ENCODE peak calls at places on chromosomes 12 and 14, in six cellular contexts. S is mesendoderm, H is IMR-90, Y is mesenchymal stem cell, J is H1, T is trophoblast cell. L is an unnamed sample. For H3K4me1, the result is how much of the 10 kb centered on the place peaks cover.

GRCh38 chr14:22315336-22315735 is 273.7 kb downstream of the DAD1 start:
- DNase-seq in T (no peak), J (no peak), H (no peak), S (no peak), Y (no peak), L (no peak)

GRCh38 chr14:103427485-103428443 is 42.5 kb downstream of the MARK3 start:
- DNase-seq in J (no peak), T (no peak), H (peak), S (peak), Y (peak), L (no peak)

GRCh38 chr14:89598548-89599186 is 181.6 kb upstream of the FOXN3 start:
- DNase-seq in J (no peak), H (peak), S (peak), Y (peak), T (no peak), L (no peak)

GRCh38 chr12:101670007-101670671 is 27.3 kb upstream of the CHPT1 start:
- DNase-seq in H (peak), S (peak), Y (peak), T (peak), J (no peak), L (peak)

GRCh38 chr12:12819752-12820311 is 6.7 kb downstream of the DDX47 start:
- DNase-seq in J (no peak), T (peak), Y (peak), H (peak), S (peak), L (no peak)

GRCh38 chr12:93080994-93081809 is 152.1 kb upstream of the EEA1 start:
- DNase-seq in J (peak), T (no peak), Y (peak), S (peak), H (peak), L (no peak)

GRCh38 chr14:51087024-51087423 is 7.9 kb downstream of the TRIM9 start:
- DNase-seq in J (no peak), H (no peak), Y (no peak), S (peak), T (no peak), L (no peak)

GRCh38 chr12:97560766-97561165 is 98.2 kb downstream of the RMST start:
- DNase-seq in T (no peak), S (no peak), Y (no peak), J (no peak), H (no peak), L (no peak)

GRCh38 chr14:69037790-69038448 is 58.8 kb upstream of the ACTN1 start:
- DNase-seq in S (peak), J (no peak), Y (peak), T (no peak), H (peak), L (no peak)

GRCh38 chr12:67522222-67522621 is 126.3 kb upstream of the DYRK2 start:
- DNase-seq in T (no peak), S (no peak), H (no peak), Y (no peak), J (no peak), L (no peak)

GRCh38 chr14:104404922-104405321 is 174.6 kb upstream of the C14orf180 start:
- DNase-seq in H (no peak), T (no peak), Y (no peak), J (no peak), S (peak), L (no peak)

GRCh38 chr12:67981236-67982164 is 7.7 kb upstream of the IFNG-AS1 start:
- DNase-seq in H (peak), J (no peak), T (peak), S (peak), Y (peak), L (no peak)

GRCh38 chr14:22397338-22397737 is 191.7 kb downstream of the DAD1 start:
- DNase-seq in J (no peak), Y (no peak), S (no peak), T (no peak), H (no peak), L (no peak)

GRCh38 chr12:3520168-3520567 is 29.2 kb downstream of the PRMT8 start:
- DNase-seq in J (no peak), T (no peak), S (no peak), Y (no peak), H (no peak), L (no peak)

GRCh38 chr12:97899529-97899928 is 436.9 kb downstream of the RMST start:
- DNase-seq in T (no peak), H (no peak), Y (no peak), J (no peak), S (no peak), L (no peak)

DNA sequence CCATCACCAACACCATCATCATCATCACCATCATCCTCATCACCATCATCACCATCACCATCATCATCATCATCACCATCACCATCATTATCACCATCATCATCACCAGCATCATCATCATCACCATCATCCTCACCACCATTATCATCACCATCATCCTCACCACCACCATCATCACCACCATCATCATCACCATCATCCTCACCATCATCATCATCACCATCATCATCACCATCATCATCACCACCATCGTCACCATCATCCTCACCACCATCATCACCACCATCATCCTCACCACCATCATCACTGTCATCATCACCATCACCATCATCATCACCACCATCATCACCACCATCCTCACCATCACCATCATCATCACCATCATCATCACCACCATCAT is 113.0 kb upstream of the TMEM233 start:
- DNase-seq in J (no peak), S (no peak), H (no peak), Y (no peak), T (no peak), L (no peak)
- H4K8ac ChIP-seq in J (no peak), S (no peak), H (no peak), Y (no peak), T (no peak), L (no peak)

GRCh38 chr12:75844049-75844448 is 187.5 kb downstream of the PHLDA1 start:
- DNase-seq in H (no peak), Y (no peak), J (no peak), S (no peak), T (no peak), L (no peak)

GRCh38 chr12:75844985-75845384 is 186.6 kb downstream of the PHLDA1 start:
- DNase-seq in S (no peak), Y (no peak), J (no peak), T (no peak), H (no peak), L (no peak)

GRCh38 chr12:75848533-75848932 is 183.0 kb downstream of the PHLDA1 start:
- DNase-seq in T (no peak), J (no peak), Y (peak), S (no peak), H (peak), L (no peak)

GRCh38 chr12:75848961-75849360 is 182.6 kb downstream of the PHLDA1 start:
- DNase-seq in Y (no peak), J (no peak), S (no peak), H (no peak), T (no peak), L (no peak)

GRCh38 chr12:75846102-75846501 is 185.5 kb downstream of the PHLDA1 start:
- DNase-seq in T (no peak), S (no peak), J (no peak), Y (no peak), H (no peak), L (no peak)
- H3K4me3 ChIP-seq in T (no peak), S (no peak), J (no peak), Y (no peak), H (no peak), L (no peak)

DNA sequence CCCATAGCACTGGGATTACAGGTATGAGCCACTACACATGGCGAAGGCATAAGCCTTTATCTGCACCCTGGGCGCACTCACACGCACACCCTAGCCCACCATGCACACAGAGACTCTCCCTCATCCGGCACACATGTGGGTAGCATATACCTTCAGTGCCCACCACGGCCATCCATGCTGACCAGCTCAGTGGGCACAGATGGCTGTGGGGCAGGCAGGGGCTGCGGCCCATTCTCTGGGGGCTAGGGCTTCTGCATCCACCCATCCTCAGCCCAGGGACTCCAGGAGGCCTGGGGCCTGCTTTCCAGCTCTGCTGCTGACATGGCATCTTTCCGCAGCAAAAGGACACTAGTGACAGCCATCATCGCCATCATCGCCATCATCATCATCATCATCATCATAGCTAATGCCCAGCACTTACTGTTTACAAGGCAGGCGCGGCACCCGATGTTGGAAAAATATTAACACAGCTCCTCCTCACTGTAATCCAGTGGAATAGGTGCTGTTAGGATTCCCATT is 111.2 kb downstream of the NCOR2 start:
- DNase-seq in T (no peak), S (no peak), Y (no peak), H (no peak), J (no peak), L (no peak)
- H3K4me1 ChIP-seq in T (under half), S (under half), Y (half or more), H (under half), J (under half), L (under half)

DNA sequence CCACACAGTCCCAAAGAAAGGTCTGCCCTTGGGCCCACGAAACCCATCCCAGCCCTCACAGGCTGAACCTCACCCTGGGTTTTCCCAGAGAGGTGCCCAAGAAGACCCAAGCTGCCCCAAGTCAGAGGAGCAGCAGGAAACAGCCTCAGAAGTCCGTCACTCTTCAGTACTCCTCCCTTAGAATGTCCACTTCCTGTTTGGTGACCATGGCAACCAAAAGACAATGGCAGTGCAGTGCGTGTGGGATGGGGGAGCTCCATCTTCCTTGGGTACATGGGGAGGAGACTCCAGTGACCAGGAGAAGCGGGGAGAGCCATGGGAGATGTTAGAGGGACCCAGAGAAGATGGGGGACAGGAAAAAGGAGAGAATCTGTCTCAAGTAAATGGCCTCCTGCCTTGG is 11.3 kb downstream of the SELPLG start:
- DNase-seq in S (peak), Y (peak), J (no peak), T (no peak), H (no peak), L (no peak)
- H4K8ac ChIP-seq in S (no peak), Y (peak), J (peak), T (peak), H (no peak), L (no peak)

GRCh38 chr12:56632701-56633464 is 2.8 kb upstream of the BAZ2A start:
- DNase-seq in S (no peak), Y (peak), T (no peak), H (no peak), J (peak), L (no peak)
- H3K4me3 ChIP-seq in S (no peak), Y (peak), T (no peak), H (no peak), J (peak), L (peak)

DNA sequence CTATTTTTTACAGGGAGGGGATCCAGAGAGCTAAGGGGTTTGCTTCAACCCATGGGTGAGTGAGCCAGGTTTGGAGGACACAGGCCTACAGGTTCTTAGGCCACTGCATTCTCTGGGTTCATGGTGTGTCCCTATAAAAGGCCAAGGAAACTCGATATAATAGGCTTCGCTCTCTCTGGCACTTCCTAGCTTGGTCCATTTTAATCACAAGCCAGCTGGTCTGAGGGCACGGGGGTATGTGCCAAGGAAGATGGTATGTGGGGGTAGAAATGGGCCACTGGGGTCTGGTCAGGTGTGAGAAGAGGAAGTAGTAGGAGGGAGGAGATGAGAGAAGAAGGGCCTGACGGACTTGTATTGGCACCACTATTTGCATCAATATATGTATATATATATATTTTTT is 4.9 kb downstream of the ETV6 start:
- DNase-seq in S (no peak), Y (no peak), T (no peak), J (no peak), H (no peak), L (no peak)
- H3K4me1 ChIP-seq in S (under half), Y (under half), T (under half), J (under half), H (under half), L (under half)

DNA sequence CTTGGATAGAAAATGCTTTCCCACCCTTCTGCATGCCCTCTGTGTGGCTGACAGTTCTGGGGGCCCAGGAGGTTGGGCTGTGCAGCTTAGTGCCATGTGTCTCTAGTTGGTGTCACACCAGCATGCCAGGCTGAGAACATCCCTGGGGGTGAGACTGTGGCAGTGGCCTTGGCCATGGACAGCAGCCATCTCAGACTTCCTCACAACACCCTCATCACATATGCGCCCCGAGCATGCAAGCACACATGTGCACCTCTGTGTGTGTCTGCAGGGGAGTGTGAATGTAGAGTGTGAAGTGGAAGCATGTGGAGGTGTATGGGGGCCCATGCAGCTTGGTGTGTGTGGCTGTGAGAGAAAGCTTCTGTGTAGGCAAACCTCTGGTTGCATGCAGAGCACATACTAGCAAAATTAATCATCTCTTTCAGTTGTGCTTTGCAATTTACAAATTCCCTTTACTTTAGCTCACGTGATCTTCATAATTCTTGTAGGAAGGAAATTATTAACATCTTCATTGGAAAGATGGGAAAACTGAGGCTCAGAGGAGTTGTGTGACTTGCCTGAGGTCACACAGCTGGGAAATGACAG is 8.4 kb downstream of the ASIC1 start:
- DNase-seq in H (peak), J (no peak), S (no peak), Y (no peak), T (no peak), L (no peak)
- H4K8ac ChIP-seq in H (peak), J (no peak), S (no peak), Y (no peak), T (no peak), L (no peak)

GRCh38 chr12:59595097-59595496 is 732 bp upstream of the SLC16A7 start:
- DNase-seq in H (no peak), Y (no peak), J (no peak), T (no peak), S (no peak), L (no peak)

GRCh38 chr12:59600174-59600573 is 4.3 kb downstream of the SLC16A7 start:
- DNase-seq in H (peak), T (no peak), J (no peak), Y (peak), S (no peak), L (no peak)

GRCh38 chr12:59596232-59597143 is 659 bp downstream of the SLC16A7 start:
- DNase-seq in T (no peak), S (peak), J (peak), Y (peak), H (peak), L (peak)

GRCh38 chr12:59595557-59596231 is at the start of gene SLC16A7:
- DNase-seq in Y (peak), S (peak), J (no peak), T (peak), H (peak), L (no peak)
- H3K4me3 ChIP-seq in Y (peak), S (peak), J (peak), T (peak), H (peak), L (peak)